ENCODE peak calls at places on chromosomes 5 and 9, in five cellular contexts. H, D, Z, Y and V are unnamed samples.

GRCh38 chr9:17600962-17601593 is 22.2 kb downstream of the SH3GL2 start:
- DNase-seq in H (no peak), Y (no peak), Z (peak; percentile 23), D (no peak), V (no peak)

GRCh38 chr9:127307802-127308201 is 43.2 kb downstream of the GARNL3 start:
- DNase-seq in Y (no peak), D (no peak), Z (no peak), H (no peak), V (no peak)

GRCh38 chr5:152271420-152271819 is 133.7 kb downstream of the NMUR2 start:
- DNase-seq in Y (no peak), D (no peak), Z (no peak), H (no peak), V (peak; percentile 2)

GRCh38 chr5:126422994-126423788 is at the start of gene GRAMD2B:
- DNase-seq in Y (peak; percentile 66), D (peak; percentile 57), H (no peak), Z (peak; percentile 63), V (no peak)

GRCh38 chr9:24939099-24939850 is 393.6 kb upstream of the IZUMO3 start:
- DNase-seq in Z (no peak), Y (no peak), D (no peak), H (peak; percentile 17), V (peak; percentile 85)

GRCh38 chr5:6480133-6481051 is 31.7 kb downstream of the UBE2QL1 start:
- DNase-seq in D (no peak), Z (no peak), Y (no peak), H (no peak), V (no peak)

GRCh38 chr9:97564291-97565175 is 63.1 kb downstream of the TMOD1 start:
- DNase-seq in H (no peak), Z (peak; percentile 14), D (peak; percentile 3), Y (peak; percentile 47), V (peak; percentile 52)

GRCh38 chr5:1799110-1799601 is 481 bp downstream of the MRPL36 start:
- DNase-seq in H (no peak), Z (no peak), D (no peak), Y (no peak), V (no peak)